ENCODE peak calls at places on chromosomes 7 and 10, in nine cellular contexts. Y, I, B, H, S, P, Z, F and W are unnamed samples.

GRCh38 chr7:74343281-74344127 is 54.3 kb downstream of the CLIP2 start:
- DNase-seq in Y (peak), I (no peak), B (peak), H (no peak), S (peak), P (no peak), Z (peak), F (peak), W (peak)

GRCh38 chr7:134674424-134674823 is 27.8 kb downstream of the BPGM start:
- DNase-seq in Y (no peak), I (no peak), B (no peak), H (no peak), S (no peak), P (no peak), Z (no peak), F (no peak), W (no peak)

GRCh38 chr7:157580324-157580723 is 243.5 kb downstream of the DNAJB6 start:
- DNase-seq in Y (no peak), I (peak), B (no peak), H (no peak), S (no peak), P (no peak), Z (no peak), F (no peak), W (no peak)

GRCh38 chr10:35219906-35220890 is 93.6 kb downstream of the CREM start:
- DNase-seq in Y (no peak), I (no peak), B (no peak), H (no peak), S (no peak), P (no peak), Z (no peak), F (no peak), W (no peak)

GRCh38 chr10:33735463-33735862 is 401.0 kb upstream of the NRP1 start:
- DNase-seq in Y (no peak), I (no peak), B (no peak), H (no peak), S (peak), P (no peak), Z (no peak), F (no peak), W (peak)

GRCh38 chr10:110353244-110354119 is 48.8 kb upstream of the SMNDC1 start:
- DNase-seq in Y (peak), I (no peak), B (peak), H (no peak), S (peak), P (no peak), Z (peak), F (peak), W (peak)

GRCh38 chr7:94205529-94205928 is 189.2 kb upstream of the COL1A2 start:
- DNase-seq in Y (no peak), I (no peak), B (no peak), H (no peak), S (no peak), P (no peak), Z (no peak), F (no peak), W (no peak)

GRCh38 chr7:77958436-77958835 is 159.9 kb downstream of the PHTF2 start:
- DNase-seq in Y (no peak), I (no peak), B (no peak), H (no peak), S (no peak), P (no peak), Z (no peak), F (peak), W (no peak)

GRCh38 chr7:115559877-115560276 is 470.7 kb downstream of the TFEC start:
- DNase-seq in Y (no peak), I (no peak), B (no peak), H (no peak), S (no peak), P (no peak), Z (no peak), F (no peak), W (no peak)

GRCh38 chr7:123580406-123581161 is 21.0 kb upstream of the ASB15 start:
- DNase-seq in Y (no peak), I (no peak), B (peak), H (peak), S (peak), P (peak), Z (no peak), F (peak), W (peak)

GRCh38 chr10:22086730-22087364 is 83.3 kb upstream of the DNAJC1 start:
- DNase-seq in Y (peak), I (peak), B (no peak), H (peak), S (peak), P (peak), Z (no peak), F (no peak), W (peak)

GRCh38 chr10:127122831-127123230 is 73.6 kb downstream of the INSYN2A start:
- DNase-seq in Y (no peak), I (no peak), B (no peak), H (no peak), S (no peak), P (no peak), Z (no peak), F (no peak), W (no peak)

GRCh38 chr10:116256749-116257259 is 16.2 kb downstream of the GFRA1 start:
- DNase-seq in Y (no peak), I (no peak), B (no peak), H (no peak), S (no peak), P (no peak), Z (no peak), F (no peak), W (no peak)

GRCh38 chr10:23829556-23829955 is 379.4 kb upstream of the KIAA1217 start:
- DNase-seq in Y (no peak), I (no peak), B (no peak), H (no peak), S (no peak), P (no peak), Z (no peak), F (no peak), W (no peak)

GRCh38 chr10:62426086-62426485 is 51.9 kb downstream of the ZNF365 start:
- DNase-seq in Y (peak), I (no peak), B (no peak), H (no peak), S (peak), P (no peak), Z (no peak), F (peak), W (peak)

GRCh38 chr7:123784263-123784662 is 35.5 kb upstream of the WASL start:
- DNase-seq in Y (no peak), I (no peak), B (no peak), H (no peak), S (no peak), P (no peak), Z (no peak), F (no peak), W (no peak)

GRCh38 chr7:1725766-1726630 is 55.9 kb downstream of the ELFN1 start:
- DNase-seq in Y (no peak), I (peak), B (no peak), H (peak), S (no peak), P (no peak), Z (no peak), F (no peak), W (no peak)

GRCh38 chr7:110358028-110358427 is 732.9 kb upstream of the LRRN3 start:
- DNase-seq in Y (no peak), I (no peak), B (no peak), H (no peak), S (peak), P (no peak), Z (no peak), F (peak), W (peak)

GRCh38 chr10:123929791-123930190 is 38.2 kb upstream of the CPXM2 start:
- DNase-seq in Y (no peak), I (no peak), B (no peak), H (no peak), S (no peak), P (no peak), Z (no peak), F (no peak), W (no peak)

GRCh38 chr7:50774299-50774698 is 8.4 kb downstream of the GRB10 start:
- DNase-seq in Y (no peak), I (no peak), B (no peak), H (no peak), S (no peak), P (no peak), Z (no peak), F (no peak), W (no peak)

GRCh38 chr10:13913890-13914289 is 327.1 kb downstream of the PRPF18 start:
- DNase-seq in Y (no peak), I (peak), B (no peak), H (no peak), S (no peak), P (peak), Z (no peak), F (no peak), W (no peak)